ENCODE peak calls at places on chromosomes 16 and 17, in seven cellular contexts. A, W, Z, I, X, S and D are unnamed samples.

GRCh38 chr17:40841246-40841645 is 18.8 kb upstream of the KRT10 start:
- DNase-seq in A (no peak), W (no peak), Z (no peak), I (no peak), X (no peak), S (no peak), D (no peak)

GRCh38 chr17:70661342-70662222 is 492.2 kb downstream of the KCNJ2 start:
- DNase-seq in A (no peak), W (no peak), Z (no peak), I (peak; percentile 78), X (peak; percentile 37), S (no peak), D (no peak)

GRCh38 chr17:50175035-50175788 is 9.4 kb downstream of the SGCA start:
- DNase-seq in A (no peak), W (no peak), Z (no peak), I (no peak), X (no peak), S (no peak), D (no peak)

GRCh38 chr17:74212262-74212912 is 984 bp upstream of the TTYH2 start:
- DNase-seq in A (no peak), W (no peak), Z (peak; percentile 26), I (no peak), X (no peak), S (no peak), D (peak; percentile 62)

GRCh38 chr17:3511841-3512511 is 36.2 kb downstream of the ASPA start:
- DNase-seq in A (no peak), W (no peak), Z (no peak), I (no peak), X (no peak), S (no peak), D (no peak)

GRCh38 chr17:18184143-18185007 is 747 bp downstream of the ALKBH5 start:
- DNase-seq in A (peak; percentile 72), W (peak; percentile 56), Z (peak; percentile 73), I (peak; percentile 32), X (no peak), S (no peak), D (peak; percentile 70)

GRCh38 chr17:35341465-35341992 is 31.9 kb downstream of the SLFN11 start:
- DNase-seq in A (no peak), W (no peak), Z (no peak), I (no peak), X (no peak), S (no peak), D (no peak)

GRCh38 chr17:56595831-56596740 is 2.6 kb downstream of the NOG start:
- DNase-seq in A (no peak), W (no peak), Z (peak; percentile 32), I (no peak), X (peak; percentile 69), S (peak; percentile 36), D (peak; percentile 74)

GRCh38 chr16:3461120-3461519 is 17.6 kb downstream of the NAA60 start:
- DNase-seq in A (no peak), W (no peak), Z (peak; percentile 36), I (no peak), X (no peak), S (no peak), D (no peak)

GRCh38 chr16:85369741-85370528 is 243.2 kb upstream of the GSE1 start:
- DNase-seq in A (peak; percentile 51), W (peak; percentile 73), Z (peak; percentile 55), I (no peak), X (peak; percentile 62), S (no peak), D (peak; percentile 79)

GRCh38 chr17:77553459-77554066 is 404.9 kb upstream of the TNRC6C start:
- DNase-seq in A (no peak), W (no peak), Z (no peak), I (no peak), X (no peak), S (no peak), D (no peak)

GRCh38 chr16:1794221-1794871 is 841 bp upstream of the IGFALS start:
- DNase-seq in A (peak; percentile 24), W (peak; percentile 76), Z (peak; percentile 1), I (no peak), X (no peak), S (no peak), D (no peak)

GRCh38 chr16:51431517-51432241 is 280.6 kb upstream of the SALL1 start:
- DNase-seq in A (no peak), W (no peak), Z (no peak), I (no peak), X (peak; percentile 99), S (no peak), D (no peak)

GRCh38 chr16:56673916-56674315 is 4.3 kb downstream of the MT1H start:
- DNase-seq in A (no peak), W (peak; percentile 56), Z (peak; percentile 20), I (no peak), X (no peak), S (no peak), D (peak; percentile 66)

GRCh38 chr17:38685485-38685884 is 10.7 kb upstream of the EPOP start:
- DNase-seq in A (peak; percentile 71), W (no peak), Z (no peak), I (no peak), X (no peak), S (no peak), D (no peak)

GRCh38 chr16:27318399-27319256 is 4.9 kb downstream of the IL4R start:
- DNase-seq in A (no peak), W (no peak), Z (peak; percentile 50), I (no peak), X (no peak), S (no peak), D (no peak)

GRCh38 chr16:48014349-48015135 is 141.3 kb downstream of the ABCC12 start:
- DNase-seq in A (no peak), W (no peak), Z (no peak), I (no peak), X (peak; percentile 90), S (peak; percentile 70), D (peak; percentile 43)

GRCh38 chr17:3965123-3965800 is 1.0 kb upstream of the ATP2A3 start:
- DNase-seq in A (peak; percentile 36), W (peak; percentile 83), Z (peak; percentile 61), I (peak; percentile 76), X (peak; percentile 69), S (no peak), D (peak; percentile 90)

GRCh38 chr17:51076821-51077220 is 43.8 kb downstream of the SPAG9 start:
- DNase-seq in A (no peak), W (no peak), Z (no peak), I (no peak), X (no peak), S (no peak), D (no peak)

GRCh38 chr16:55562936-55563335 is 3.5 kb upstream of the CAPNS2 start:
- DNase-seq in A (no peak), W (no peak), Z (no peak), I (no peak), X (no peak), S (no peak), D (no peak)

GRCh38 chr16:85363881-85364280 is 249.2 kb upstream of the GSE1 start:
- DNase-seq in A (no peak), W (no peak), Z (no peak), I (no peak), X (no peak), S (no peak), D (no peak)

GRCh38 chr16:69089091-69089912 is 16.2 kb upstream of the HAS3 start:
- DNase-seq in A (no peak), W (peak; percentile 40), Z (no peak), I (no peak), X (peak; percentile 55), S (no peak), D (peak; percentile 75)

GRCh38 chr17:77926967-77927366 is 31.5 kb upstream of the TNRC6C start:
- DNase-seq in A (no peak), W (no peak), Z (no peak), I (no peak), X (no peak), S (no peak), D (no peak)

GRCh38 chr17:5769936-5770335 is 185.6 kb upstream of the NLRP1 start:
- DNase-seq in A (no peak), W (no peak), Z (no peak), I (peak; percentile 90), X (no peak), S (no peak), D (no peak)

GRCh38 chr16:3029499-3030127 is 5.8 kb downstream of the THOC6 start:
- DNase-seq in A (no peak), W (no peak), Z (peak; percentile 57), I (no peak), X (no peak), S (no peak), D (peak; percentile 56)

GRCh38 chr16:58409316-58409973 is 17.2 kb downstream of the GINS3 start:
- DNase-seq in A (no peak), W (peak; percentile 65), Z (no peak), I (no peak), X (peak; percentile 92), S (no peak), D (no peak)

GRCh38 chr17:12406623-12407228 is 259.0 kb upstream of the MYOCD start:
- DNase-seq in A (no peak), W (no peak), Z (no peak), I (no peak), X (no peak), S (no peak), D (no peak)

GRCh38 chr17:66347661-66348604 is 45.5 kb downstream of the PRKCA start:
- DNase-seq in A (no peak), W (no peak), Z (no peak), I (peak; percentile 11), X (peak; percentile 40), S (no peak), D (no peak)

GRCh38 chr16:35562471-35562870 is 2103.1 kb downstream of the TP53TG3F start:
- DNase-seq in A (no peak), W (no peak), Z (no peak), I (no peak), X (no peak), S (no peak), D (no peak)

GRCh38 chr17:82893779-82894178 is 54.0 kb upstream of the ZNF750 start:
- DNase-seq in A (no peak), W (no peak), Z (no peak), I (no peak), X (no peak), S (no peak), D (no peak)

GRCh38 chr17:17573912-17574311 is 17.6 kb downstream of the PEMT start:
- DNase-seq in A (peak; percentile 46), W (no peak), Z (no peak), I (no peak), X (no peak), S (no peak), D (no peak)

GRCh38 chr16:15946257-15947044 is 3.0 kb upstream of the ABCC1 start:
- DNase-seq in A (no peak), W (no peak), Z (no peak), I (no peak), X (peak; percentile 49), S (no peak), D (no peak)